ENCODE peak calls at places on chromosomes 12 and 14, in five cellular contexts. F is dorsolateral prefrontal cortex; Q is CD8-positive, alpha-beta T cell; I is heart right ventricle; N is body of pancreas. J is an unnamed sample.

GRCh38 chr14:93005838-93006237 is 82.9 kb downstream of the CHGA start:
- DNase-seq in F (peak; percentile 60), I (peak; percentile 16), Q (no peak), N (no peak), J (no peak)

GRCh38 chr12:22626429-22626828 is 1.5 kb downstream of the ETNK1 start:
- DNase-seq in I (no peak), F (no peak), N (no peak), Q (peak; percentile 21), J (no peak)

GRCh38 chr12:21580748-21581495 is 23.7 kb downstream of the GYS2 start:
- DNase-seq in Q (no peak), N (no peak), F (no peak), I (no peak), J (no peak)

GRCh38 chr12:115176741-115177400 is 492.9 kb upstream of the TBX3 start:
- DNase-seq in Q (no peak), N (no peak), F (no peak), I (no peak), J (no peak)

GRCh38 chr14:73796881-73797539 is 54.6 kb upstream of the PTGR2 start:
- DNase-seq in I (no peak), N (no peak), F (no peak), Q (no peak), J (no peak)

GRCh38 chr12:82910246-82910893 is 223.7 kb downstream of the TMTC2 start:
- DNase-seq in N (no peak), Q (no peak), F (no peak), I (no peak), J (no peak)

GRCh38 chr14:103930051-103930604 is 1.9 kb downstream of the TDRD9 start:
- DNase-seq in F (no peak), N (no peak), Q (no peak), I (no peak), J (no peak)

GRCh38 chr14:67186789-67187188 is 2.5 kb upstream of the GARIN2 start:
- DNase-seq in N (no peak), I (no peak), Q (no peak), F (no peak), J (no peak)

GRCh38 chr14:92922155-92922735 is 705 bp upstream of the CHGA start:
- DNase-seq in F (no peak), Q (no peak), N (no peak), I (no peak), J (no peak)

GRCh38 chr14:68819260-68819691 is 26.4 kb upstream of the ZFP36L1 start:
- DNase-seq in Q (no peak), N (no peak), F (no peak), I (no peak), J (peak; percentile 86)

GRCh38 chr14:99137913-99138571 is 134.0 kb downstream of the BCL11B start:
- DNase-seq in I (no peak), N (no peak), F (no peak), Q (no peak), J (no peak)

GRCh38 chr12:91744613-91745012 is 401.0 kb downstream of the BTG1 start:
- DNase-seq in F (no peak), N (no peak), Q (no peak), I (no peak), J (no peak)

GRCh38 chr12:123109319-123109772 is 41.5 kb downstream of the PITPNM2 start:
- DNase-seq in I (no peak), F (no peak), N (no peak), Q (no peak), J (no peak)

GRCh38 chr12:127120851-127121250 is 1146.1 kb upstream of the TMEM132C start:
- DNase-seq in F (no peak), Q (no peak), I (no peak), N (no peak), J (no peak)

DNA sequence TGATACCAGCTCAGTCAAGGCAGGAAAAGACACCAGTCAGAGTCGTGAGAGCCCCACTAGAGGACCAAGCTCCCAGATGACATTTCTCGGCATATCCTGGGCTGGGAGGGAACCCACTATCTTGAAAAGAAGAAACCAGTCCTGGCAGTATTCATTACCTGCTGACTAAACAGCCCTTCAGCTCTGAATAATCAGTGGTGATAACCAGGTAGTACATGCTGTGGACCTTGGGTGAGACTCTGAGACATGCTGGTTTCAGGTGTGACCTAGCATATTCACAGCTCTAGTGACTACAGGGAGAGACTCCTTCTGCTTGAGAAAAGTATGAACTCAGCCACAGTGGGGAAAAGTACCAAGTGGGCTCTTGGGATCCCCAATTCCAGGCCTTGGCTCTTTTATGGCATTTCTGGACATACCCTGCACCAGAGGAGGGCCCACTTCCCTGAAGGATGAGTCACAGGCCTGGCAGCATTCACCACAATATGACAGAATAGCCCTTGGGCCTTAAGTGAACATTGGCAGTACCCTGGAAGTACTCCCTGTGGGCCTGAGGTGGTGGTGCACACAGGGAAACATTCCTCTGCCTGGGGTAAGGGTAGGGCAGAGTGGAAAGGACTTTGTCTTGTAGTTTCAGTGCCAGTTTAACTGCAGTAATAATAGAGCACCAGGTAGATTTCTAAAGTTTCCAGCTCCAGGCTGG is 82.6 kb upstream of the SLC38A4 start:
- DNase-seq in Q (no peak), I (no peak), N (no peak), F (no peak), J (peak; percentile 34)
- H3K27ac ChIP-seq in Q (no peak overlapping the region), I (no peak overlapping the region), N (no peak overlapping the region), F (no peak overlapping the region), J (peak overlapping the region; percentile 51)

GRCh38 chr12:32106517-32107366 is at the start of gene BICD1:
- DNase-seq in I (peak; percentile 92), N (peak; percentile 85), Q (peak; percentile 74), F (peak; percentile 84), J (peak; percentile 82)
- TF ChIP-seq CTCF in I (peak; percentile 73), N (peak; percentile 19), Q (peak; percentile 17), F (peak; percentile 43), J (peak; percentile 58)

GRCh38 chr14:88247228-88247627 is 75.8 kb downstream of the KCNK10 start:
- DNase-seq in Q (no peak), F (no peak), N (no peak), I (no peak), J (no peak)
- H3K27ac ChIP-seq in Q (no peak overlapping the region), F (no peak overlapping the region), N (no peak overlapping the region), I (no peak overlapping the region), J (no peak overlapping the region)

GRCh38 chr14:54782803-54783659 is 119.6 kb downstream of the GCH1 start:
- DNase-seq in N (no peak), I (no peak), F (no peak), Q (no peak), J (no peak)
- TF ChIP-seq CTCF in N (peak; percentile 18), I (no peak), F (no peak), Q (no peak), J (no peak)

DNA sequence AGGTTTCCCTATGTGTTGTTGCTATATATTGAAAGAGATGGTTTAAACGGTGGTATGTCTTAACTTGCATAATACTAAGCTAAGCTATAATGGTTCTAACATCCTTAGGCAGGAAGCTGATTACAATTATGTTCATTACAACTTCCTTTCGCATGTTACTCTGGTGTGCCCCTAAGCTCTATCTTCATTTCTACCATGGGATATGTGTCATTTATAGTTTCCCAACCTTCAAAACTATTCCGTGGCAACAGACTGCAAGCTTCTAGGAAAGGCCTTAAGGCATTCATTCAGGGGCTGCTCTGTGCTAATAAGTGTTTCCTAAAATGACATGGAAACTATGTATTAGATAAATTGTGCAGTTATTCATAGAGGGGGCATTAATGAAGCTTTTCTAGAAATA is 294.6 kb downstream of the GXYLT1 start:
- DNase-seq in N (no peak), F (no peak), Q (no peak), I (no peak), J (no peak)
- H3K27ac ChIP-seq in N (no peak overlapping the region), F (no peak overlapping the region), Q (no peak overlapping the region), I (no peak overlapping the region), J (no peak overlapping the region)

GRCh38 chr12:25827141-25827540 is 131.3 kb upstream of the RASSF8 start:
- DNase-seq in F (no peak), N (no peak), Q (no peak), I (no peak), J (no peak)

GRCh38 chr12:25824729-25825128 is 133.8 kb upstream of the RASSF8 start:
- DNase-seq in I (no peak), N (no peak), Q (no peak), F (no peak), J (no peak)

GRCh38 chr12:25827747-25828146 is 130.7 kb upstream of the RASSF8 start:
- DNase-seq in F (no peak), Q (no peak), N (no peak), I (no peak), J (no peak)

GRCh38 chr12:25828188-25828587 is 130.3 kb upstream of the RASSF8 start:
- DNase-seq in N (no peak), F (no peak), Q (no peak), I (no peak), J (no peak)

DNA sequence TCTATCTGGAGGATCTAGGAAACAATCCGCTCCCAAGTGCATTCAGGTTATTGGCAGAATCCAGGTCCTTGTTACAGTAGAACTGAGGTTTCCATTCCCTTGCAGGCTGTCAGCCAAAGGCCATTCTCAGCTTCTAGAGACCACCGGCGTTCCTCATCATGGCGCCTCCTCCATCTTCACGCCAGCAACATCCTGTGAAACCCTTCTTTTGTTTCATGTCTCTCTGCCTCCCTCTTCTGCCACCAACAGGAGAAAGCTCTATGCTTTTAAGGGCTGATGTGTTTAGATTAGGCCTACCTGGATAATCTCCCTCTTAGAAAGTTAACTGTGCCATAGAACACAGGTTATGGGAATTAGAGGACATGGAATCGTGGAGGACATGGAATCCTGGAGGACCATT is 133.0 kb upstream of the RASSF8 start:
- DNase-seq in F (no peak), Q (no peak), N (no peak), I (no peak), J (no peak)
- TF ChIP-seq CTCF in F (no peak), Q (no peak), N (no peak), I (no peak), J (no peak)

DNA sequence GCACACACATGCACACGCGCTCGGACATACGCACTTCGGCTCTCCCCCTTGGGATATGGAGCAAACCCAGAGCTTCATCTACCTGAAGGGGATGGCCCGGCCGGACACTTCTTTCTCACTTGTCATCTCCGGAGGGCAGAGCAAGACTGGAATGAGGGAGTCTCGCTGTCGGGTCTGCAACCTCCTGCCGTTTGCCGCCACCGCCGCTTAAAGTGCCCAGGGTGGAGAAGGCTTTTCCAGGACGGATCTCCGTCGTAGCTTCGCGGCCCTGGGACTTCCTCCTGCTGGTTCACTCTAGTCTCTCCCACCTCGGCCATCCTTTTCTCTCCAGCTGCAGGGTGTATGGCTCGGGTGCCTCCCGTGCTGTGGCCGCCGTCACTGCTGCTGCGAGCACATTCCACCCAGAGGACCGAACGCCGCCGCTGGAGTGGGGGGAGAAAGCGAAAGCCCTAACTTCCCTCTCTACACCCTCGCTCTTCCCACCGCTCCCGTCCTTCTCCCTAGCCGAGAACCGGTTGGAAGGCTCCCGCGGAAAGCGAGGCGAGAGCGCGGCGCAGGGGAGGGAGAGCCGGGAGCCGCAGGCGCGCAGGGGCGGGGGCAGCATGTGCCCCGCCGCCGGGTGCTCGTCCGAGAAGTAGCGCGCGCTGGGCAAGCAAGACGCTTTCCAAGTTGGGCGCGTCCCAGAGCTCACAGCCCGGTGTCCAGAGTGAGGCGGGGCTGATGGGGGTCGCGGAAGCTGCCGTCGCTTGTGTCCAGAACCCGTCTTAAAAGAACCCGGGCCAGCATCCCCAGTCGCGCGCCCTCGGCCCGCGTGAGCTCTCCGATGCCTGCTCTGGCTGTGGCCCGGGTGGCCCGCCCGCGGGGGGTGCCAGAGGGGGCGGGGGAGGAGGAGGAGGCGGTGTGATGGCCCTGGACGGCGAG is at the start of gene TRHDE:
- DNase-seq in I (peak; percentile 23), N (peak; percentile 79), Q (no peak), F (no peak), J (peak; percentile 7)
- H3K27ac ChIP-seq in I (no peak within 1 kb of the TSS), N (peak within 1 kb of the TSS; percentile 90), Q (no peak within 1 kb of the TSS), F (peak within 1 kb of the TSS; percentile 74), J (no peak within 1 kb of the TSS)

GRCh38 chr14:20400589-20400964 is 12.7 kb downstream of the TEP1 start:
- DNase-seq in I (no peak), N (no peak), Q (no peak), F (no peak), J (peak; percentile 3)
- TF ChIP-seq CTCF in I (no peak), N (no peak), Q (no peak), F (no peak), J (no peak)

GRCh38 chr12:101906226-101906625 is 28.8 kb downstream of the DRAM1 start:
- DNase-seq in N (peak; percentile 44), I (no peak), Q (no peak), F (no peak), J (no peak)
- H3K27ac ChIP-seq in N (no peak overlapping the region), I (no peak overlapping the region), Q (no peak overlapping the region), F (no peak overlapping the region), J (no peak overlapping the region)